ENCODE peak calls at places on chromosome X, in nine cellular contexts. One of them, this sample, is unnamed.

GRCh38 chrX:57918750-57919436 is 8.6 kb upstream of the ZXDA start:
- DNase-seq in activated CD4-positive, alpha-beta T cell treated with anti-CD3 and anti-CD28 coated beads for 1 hour: no peak
- DNase-seq in iPS-NIHi11: no peak
- DNase-seq in T follicular helper cell: no peak
- DNase-seq in A549: peak; percentile 50
- DNase-seq in frontal cortex: no peak
- DNase-seq in T-helper 2 cell: no peak
- DNase-seq in GDM1: no peak
- DNase-seq in retinal pigment epithelial cell: no peak
- DNase-seq in this sample: peak; percentile 16

GRCh38 chrX:110338850-110339373 is 19.7 kb upstream of the RTL9 start:
- DNase-seq in retinal pigment epithelial cell: no peak
- DNase-seq in frontal cortex: no peak
- DNase-seq in activated CD4-positive, alpha-beta T cell treated with anti-CD3 and anti-CD28 coated beads for 1 hour: no peak
- DNase-seq in T-helper 2 cell: no peak
- DNase-seq in GDM1: no peak
- DNase-seq in iPS-NIHi11: no peak
- DNase-seq in A549: no peak
- DNase-seq in T follicular helper cell: no peak
- DNase-seq in this sample: no peak

GRCh38 chrX:45807572-45808425 is 607.1 kb upstream of the DIPK2B start:
- DNase-seq in T follicular helper cell: no peak
- DNase-seq in T-helper 2 cell: no peak
- DNase-seq in frontal cortex: no peak
- DNase-seq in GDM1: no peak
- DNase-seq in activated CD4-positive, alpha-beta T cell treated with anti-CD3 and anti-CD28 coated beads for 1 hour: no peak
- DNase-seq in retinal pigment epithelial cell: peak; percentile 72
- DNase-seq in iPS-NIHi11: no peak
- DNase-seq in A549: peak; percentile 23
- DNase-seq in this sample: peak; percentile 67

GRCh38 chrX:10741003-10741402 is 120.6 kb upstream of the MID1 start:
- DNase-seq in iPS-NIHi11: no peak
- DNase-seq in GDM1: no peak
- DNase-seq in activated CD4-positive, alpha-beta T cell treated with anti-CD3 and anti-CD28 coated beads for 1 hour: no peak
- DNase-seq in retinal pigment epithelial cell: no peak
- DNase-seq in A549: no peak
- DNase-seq in frontal cortex: no peak
- DNase-seq in T follicular helper cell: no peak
- DNase-seq in T-helper 2 cell: no peak
- DNase-seq in this sample: no peak

GRCh38 chrX:140866446-140866845 is 135.9 kb upstream of the SPANXB1 start:
- DNase-seq in A549: no peak
- DNase-seq in retinal pigment epithelial cell: no peak
- DNase-seq in iPS-NIHi11: no peak
- DNase-seq in T-helper 2 cell: no peak
- DNase-seq in frontal cortex: no peak
- DNase-seq in GDM1: no peak
- DNase-seq in activated CD4-positive, alpha-beta T cell treated with anti-CD3 and anti-CD28 coated beads for 1 hour: no peak
- DNase-seq in T follicular helper cell: no peak
- DNase-seq in this sample: no peak

GRCh38 chrX:154362085-154362742 is 12.2 kb downstream of the FLNA start:
- DNase-seq in frontal cortex: no peak
- DNase-seq in iPS-NIHi11: no peak
- DNase-seq in T follicular helper cell: no peak
- DNase-seq in retinal pigment epithelial cell: no peak
- DNase-seq in T-helper 2 cell: no peak
- DNase-seq in activated CD4-positive, alpha-beta T cell treated with anti-CD3 and anti-CD28 coated beads for 1 hour: no peak
- DNase-seq in A549: no peak
- DNase-seq in GDM1: no peak
- DNase-seq in this sample: no peak

GRCh38 chrX:107676559-107677378 is 48.5 kb downstream of the PRPS1 start:
- DNase-seq in frontal cortex: no peak
- DNase-seq in T-helper 2 cell: peak; percentile 36
- DNase-seq in activated CD4-positive, alpha-beta T cell treated with anti-CD3 and anti-CD28 coated beads for 1 hour: peak; percentile 12
- DNase-seq in A549: peak; percentile 88
- DNase-seq in GDM1: no peak
- DNase-seq in retinal pigment epithelial cell: peak; percentile 51
- DNase-seq in T follicular helper cell: no peak
- DNase-seq in iPS-NIHi11: peak; percentile 6
- DNase-seq in this sample: peak; percentile 95

GRCh38 chrX:8364369-8365141 is 100.1 kb upstream of the VCX3B start:
- DNase-seq in T-helper 2 cell: no peak
- DNase-seq in retinal pigment epithelial cell: no peak
- DNase-seq in A549: peak; percentile 15
- DNase-seq in iPS-NIHi11: peak; percentile 26
- DNase-seq in GDM1: no peak
- DNase-seq in T follicular helper cell: no peak
- DNase-seq in frontal cortex: no peak
- DNase-seq in activated CD4-positive, alpha-beta T cell treated with anti-CD3 and anti-CD28 coated beads for 1 hour: no peak
- DNase-seq in this sample: no peak

GRCh38 chrX:88202149-88202548 is 544.9 kb upstream of the CPXCR1 start:
- DNase-seq in T-helper 2 cell: no peak
- DNase-seq in A549: no peak
- DNase-seq in GDM1: no peak
- DNase-seq in T follicular helper cell: no peak
- DNase-seq in retinal pigment epithelial cell: no peak
- DNase-seq in activated CD4-positive, alpha-beta T cell treated with anti-CD3 and anti-CD28 coated beads for 1 hour: no peak
- DNase-seq in iPS-NIHi11: peak; percentile 3
- DNase-seq in frontal cortex: no peak
- DNase-seq in this sample: no peak

GRCh38 chrX:64204701-64205440 is 637 bp downstream of the AMER1 start:
- DNase-seq in A549: no peak
- DNase-seq in T-helper 2 cell: no peak
- DNase-seq in GDM1: no peak
- DNase-seq in activated CD4-positive, alpha-beta T cell treated with anti-CD3 and anti-CD28 coated beads for 1 hour: no peak
- DNase-seq in T follicular helper cell: no peak
- DNase-seq in retinal pigment epithelial cell: no peak
- DNase-seq in iPS-NIHi11: peak; percentile 64
- DNase-seq in frontal cortex: peak; percentile 47
- DNase-seq in this sample: peak; percentile 30

GRCh38 chrX:14832591-14832990 is 40.3 kb downstream of the FANCB start:
- DNase-seq in T follicular helper cell: no peak
- DNase-seq in iPS-NIHi11: no peak
- DNase-seq in retinal pigment epithelial cell: no peak
- DNase-seq in A549: no peak
- DNase-seq in T-helper 2 cell: no peak
- DNase-seq in activated CD4-positive, alpha-beta T cell treated with anti-CD3 and anti-CD28 coated beads for 1 hour: no peak
- DNase-seq in frontal cortex: no peak
- DNase-seq in GDM1: no peak
- DNase-seq in this sample: peak; percentile 27

GRCh38 chrX:68831405-68832100 is 2.7 kb downstream of the EFNB1 start:
- DNase-seq in GDM1: no peak
- DNase-seq in retinal pigment epithelial cell: no peak
- DNase-seq in activated CD4-positive, alpha-beta T cell treated with anti-CD3 and anti-CD28 coated beads for 1 hour: no peak
- DNase-seq in frontal cortex: no peak
- DNase-seq in T-helper 2 cell: no peak
- DNase-seq in iPS-NIHi11: no peak
- DNase-seq in T follicular helper cell: no peak
- DNase-seq in A549: no peak
- DNase-seq in this sample: no peak

GRCh38 chrX:17826609-17827496 is 34.2 kb downstream of the RAI2 start:
- DNase-seq in activated CD4-positive, alpha-beta T cell treated with anti-CD3 and anti-CD28 coated beads for 1 hour: no peak
- DNase-seq in iPS-NIHi11: no peak
- DNase-seq in A549: no peak
- DNase-seq in T-helper 2 cell: no peak
- DNase-seq in GDM1: no peak
- DNase-seq in retinal pigment epithelial cell: no peak
- DNase-seq in T follicular helper cell: no peak
- DNase-seq in frontal cortex: no peak
- DNase-seq in this sample: peak; percentile 27

GRCh38 chrX:25873196-25873595 is 264.9 kb upstream of the MAGEB18 start:
- DNase-seq in retinal pigment epithelial cell: peak; percentile 39
- DNase-seq in T-helper 2 cell: no peak
- DNase-seq in frontal cortex: no peak
- DNase-seq in iPS-NIHi11: no peak
- DNase-seq in A549: no peak
- DNase-seq in GDM1: no peak
- DNase-seq in activated CD4-positive, alpha-beta T cell treated with anti-CD3 and anti-CD28 coated beads for 1 hour: no peak
- DNase-seq in T follicular helper cell: no peak
- DNase-seq in this sample: no peak

GRCh38 chrX:114924846-114925245 is 92.6 kb downstream of the IL13RA2 start:
- DNase-seq in A549: no peak
- DNase-seq in GDM1: no peak
- DNase-seq in frontal cortex: no peak
- DNase-seq in T-helper 2 cell: no peak
- DNase-seq in activated CD4-positive, alpha-beta T cell treated with anti-CD3 and anti-CD28 coated beads for 1 hour: no peak
- DNase-seq in iPS-NIHi11: no peak
- DNase-seq in T follicular helper cell: no peak
- DNase-seq in retinal pigment epithelial cell: peak; percentile 65
- DNase-seq in this sample: peak; percentile 38

GRCh38 chrX:38561951-38562719 is 793 bp downstream of the TSPAN7 start:
- DNase-seq in GDM1: no peak
- DNase-seq in retinal pigment epithelial cell: no peak
- DNase-seq in T follicular helper cell: no peak
- DNase-seq in frontal cortex: no peak
- DNase-seq in T-helper 2 cell: no peak
- DNase-seq in iPS-NIHi11: peak; percentile 3
- DNase-seq in A549: no peak
- DNase-seq in activated CD4-positive, alpha-beta T cell treated with anti-CD3 and anti-CD28 coated beads for 1 hour: no peak
- DNase-seq in this sample: no peak

GRCh38 chrX:134453631-134454030 is 6.3 kb upstream of the HPRT1 start:
- DNase-seq in A549: no peak
- DNase-seq in activated CD4-positive, alpha-beta T cell treated with anti-CD3 and anti-CD28 coated beads for 1 hour: no peak
- DNase-seq in iPS-NIHi11: no peak
- DNase-seq in GDM1: no peak
- DNase-seq in T follicular helper cell: no peak
- DNase-seq in retinal pigment epithelial cell: no peak
- DNase-seq in frontal cortex: no peak
- DNase-seq in T-helper 2 cell: no peak
- DNase-seq in this sample: no peak

GRCh38 chrX:40132751-40133150 is 35.0 kb upstream of the BCOR start:
- DNase-seq in frontal cortex: no peak
- DNase-seq in activated CD4-positive, alpha-beta T cell treated with anti-CD3 and anti-CD28 coated beads for 1 hour: no peak
- DNase-seq in iPS-NIHi11: no peak
- DNase-seq in GDM1: no peak
- DNase-seq in A549: peak; percentile 74
- DNase-seq in T-helper 2 cell: no peak
- DNase-seq in T follicular helper cell: no peak
- DNase-seq in retinal pigment epithelial cell: peak; percentile 70
- DNase-seq in this sample: peak; percentile 84

GRCh38 chrX:48737940-48738339 is 23.6 kb upstream of the GLOD5 start:
- DNase-seq in T follicular helper cell: no peak
- DNase-seq in T-helper 2 cell: no peak
- DNase-seq in iPS-NIHi11: no peak
- DNase-seq in retinal pigment epithelial cell: no peak
- DNase-seq in GDM1: no peak
- DNase-seq in frontal cortex: no peak
- DNase-seq in A549: no peak
- DNase-seq in activated CD4-positive, alpha-beta T cell treated with anti-CD3 and anti-CD28 coated beads for 1 hour: no peak
- DNase-seq in this sample: no peak

GRCh38 chrX:40010550-40011364 is 87.0 kb downstream of the BCOR start:
- DNase-seq in GDM1: peak; percentile 61
- DNase-seq in T-helper 2 cell: no peak
- DNase-seq in retinal pigment epithelial cell: no peak
- DNase-seq in activated CD4-positive, alpha-beta T cell treated with anti-CD3 and anti-CD28 coated beads for 1 hour: no peak
- DNase-seq in iPS-NIHi11: no peak
- DNase-seq in A549: no peak
- DNase-seq in frontal cortex: no peak
- DNase-seq in T follicular helper cell: no peak
- DNase-seq in this sample: no peak

GRCh38 chrX:110966839-110967238 is 129.2 kb upstream of the PAK3 start:
- DNase-seq in activated CD4-positive, alpha-beta T cell treated with anti-CD3 and anti-CD28 coated beads for 1 hour: no peak
- DNase-seq in T-helper 2 cell: no peak
- DNase-seq in A549: no peak
- DNase-seq in iPS-NIHi11: no peak
- DNase-seq in T follicular helper cell: no peak
- DNase-seq in retinal pigment epithelial cell: no peak
- DNase-seq in frontal cortex: no peak
- DNase-seq in GDM1: no peak
- DNase-seq in this sample: peak; percentile 8

GRCh38 chrX:45557390-45557789 is 356.7 kb upstream of the DIPK2B start:
- DNase-seq in A549: peak; percentile 24
- DNase-seq in T-helper 2 cell: no peak
- DNase-seq in GDM1: no peak
- DNase-seq in retinal pigment epithelial cell: no peak
- DNase-seq in frontal cortex: no peak
- DNase-seq in iPS-NIHi11: no peak
- DNase-seq in T follicular helper cell: no peak
- DNase-seq in activated CD4-positive, alpha-beta T cell treated with anti-CD3 and anti-CD28 coated beads for 1 hour: no peak
- DNase-seq in this sample: no peak

GRCh38 chrX:13357925-13358324 is 38.1 kb upstream of the ATXN3L start:
- DNase-seq in frontal cortex: no peak
- DNase-seq in GDM1: no peak
- DNase-seq in T follicular helper cell: no peak
- DNase-seq in activated CD4-positive, alpha-beta T cell treated with anti-CD3 and anti-CD28 coated beads for 1 hour: no peak
- DNase-seq in T-helper 2 cell: no peak
- DNase-seq in A549: no peak
- DNase-seq in iPS-NIHi11: no peak
- DNase-seq in retinal pigment epithelial cell: no peak
- DNase-seq in this sample: peak; percentile 31

GRCh38 chrX:47218920-47219815 is 687 bp downstream of the CDK16 start:
- DNase-seq in iPS-NIHi11: peak; percentile 59
- DNase-seq in GDM1: no peak
- DNase-seq in frontal cortex: peak; percentile 32
- DNase-seq in T-helper 2 cell: peak; percentile 18
- DNase-seq in retinal pigment epithelial cell: no peak
- DNase-seq in activated CD4-positive, alpha-beta T cell treated with anti-CD3 and anti-CD28 coated beads for 1 hour: peak; percentile 16
- DNase-seq in A549: peak; percentile 29
- DNase-seq in T follicular helper cell: peak; percentile 30
- DNase-seq in this sample: no peak

GRCh38 chrX:34942496-34942895 is at the start of gene FAM47B:
- DNase-seq in T follicular helper cell: no peak
- DNase-seq in iPS-NIHi11: no peak
- DNase-seq in A549: no peak
- DNase-seq in T-helper 2 cell: no peak
- DNase-seq in frontal cortex: no peak
- DNase-seq in GDM1: no peak
- DNase-seq in activated CD4-positive, alpha-beta T cell treated with anti-CD3 and anti-CD28 coated beads for 1 hour: no peak
- DNase-seq in retinal pigment epithelial cell: no peak
- DNase-seq in this sample: no peak

This sample was measured in astrocyte of the spinal cord.